ENCODE peak calls at places on chromosome 21, in four cellular contexts. W is SK-N-SH, J is stomach, E is upper lobe of left lung. C is an unnamed sample. For H3K27me3, the result is how much of the 10 kb centered on the place peaks cover.

GRCh38 chr21:16058896-16059295 is 329.1 kb downstream of the USP25 start:
- DNase-seq in W (no peak), E (no peak), J (no peak), C (no peak)

GRCh38 chr21:28459193-28459592 is 533.5 kb downstream of the LTN1 start:
- DNase-seq in J (no peak), W (no peak), E (no peak), C (no peak)

GRCh38 chr21:29418813-29419212 is 120.1 kb downstream of the BACH1 start:
- DNase-seq in W (no peak), J (no peak), E (no peak), C (no peak)

GRCh38 chr21:39373634-39374033 is 24.7 kb upstream of the HMGN1 start:
- DNase-seq in W (peak), J (no peak), E (no peak), C (no peak)

GRCh38 chr21:32386195-32386870 is 6.5 kb downstream of the URB1 start:
- DNase-seq in J (peak), W (no peak), E (no peak), C (no peak)

GRCh38 chr21:31514598-31514997 is 144.9 kb upstream of the SOD1 start:
- DNase-seq in W (peak), J (no peak), E (no peak), C (no peak)

GRCh38 chr21:20998886-20999285 is 677 bp downstream of the NCAM2 start:
- DNase-seq in E (no peak), J (no peak), W (no peak), C (no peak)

GRCh38 chr21:33687634-33688033 is 45.3 kb downstream of the ITSN1 start:
- DNase-seq in E (no peak), W (no peak), J (no peak), C (no peak)

GRCh38 chr21:43866233-43866632 is 1.2 kb downstream of the AGPAT3 start:
- DNase-seq in W (peak), J (no peak), E (peak), C (peak)

GRCh38 chr21:15837603-15838002 is 107.8 kb downstream of the USP25 start:
- DNase-seq in W (no peak), E (no peak), J (no peak), C (no peak)

GRCh38 chr21:36756527-36756926 is 57.6 kb downstream of the SIM2 start:
- DNase-seq in E (no peak), W (no peak), J (peak), C (no peak)

GRCh38 chr21:22516230-22516629 is 1518.0 kb downstream of the NCAM2 start:
- DNase-seq in E (no peak), J (no peak), W (no peak), C (no peak)

GRCh38 chr21:20551939-20552338 is 446.3 kb upstream of the NCAM2 start:
- DNase-seq in E (no peak), W (no peak), J (no peak), C (no peak)

GRCh38 chr21:35324372-35325220 is 275.5 kb upstream of the RUNX1 start:
- DNase-seq in E (no peak), J (no peak), W (no peak), C (peak)

GRCh38 chr21:14766241-14766640 is 220.1 kb upstream of the SAMSN1 start:
- DNase-seq in W (peak), J (no peak), E (no peak), C (no peak)

GRCh38 chr21:38979271-38980196 is 173.8 kb downstream of the ETS2 start:
- DNase-seq in J (no peak), W (no peak), E (no peak), C (no peak)

GRCh38 chr21:31660134-31660565 is 657 bp downstream of the SOD1 start:
- DNase-seq in J (no peak), W (no peak), E (no peak), C (no peak)

GRCh38 chr21:19326581-19327319 is 923.2 kb upstream of the TMPRSS15 start:
- DNase-seq in E (no peak), W (no peak), J (no peak), C (no peak)

GRCh38 chr21:25457411-25457810 is 149.9 kb downstream of the MRPL39 start:
- DNase-seq in E (no peak), J (no peak), W (no peak), C (no peak)

GRCh38 chr21:27346041-27346448 is 379.2 kb upstream of the ADAMTS5 start:
- DNase-seq in E (no peak), W (no peak), J (no peak), C (no peak)

GRCh38 chr21:28429161-28429560 is 563.5 kb downstream of the LTN1 start:
- DNase-seq in E (no peak), J (no peak), W (no peak), C (no peak)

DNA sequence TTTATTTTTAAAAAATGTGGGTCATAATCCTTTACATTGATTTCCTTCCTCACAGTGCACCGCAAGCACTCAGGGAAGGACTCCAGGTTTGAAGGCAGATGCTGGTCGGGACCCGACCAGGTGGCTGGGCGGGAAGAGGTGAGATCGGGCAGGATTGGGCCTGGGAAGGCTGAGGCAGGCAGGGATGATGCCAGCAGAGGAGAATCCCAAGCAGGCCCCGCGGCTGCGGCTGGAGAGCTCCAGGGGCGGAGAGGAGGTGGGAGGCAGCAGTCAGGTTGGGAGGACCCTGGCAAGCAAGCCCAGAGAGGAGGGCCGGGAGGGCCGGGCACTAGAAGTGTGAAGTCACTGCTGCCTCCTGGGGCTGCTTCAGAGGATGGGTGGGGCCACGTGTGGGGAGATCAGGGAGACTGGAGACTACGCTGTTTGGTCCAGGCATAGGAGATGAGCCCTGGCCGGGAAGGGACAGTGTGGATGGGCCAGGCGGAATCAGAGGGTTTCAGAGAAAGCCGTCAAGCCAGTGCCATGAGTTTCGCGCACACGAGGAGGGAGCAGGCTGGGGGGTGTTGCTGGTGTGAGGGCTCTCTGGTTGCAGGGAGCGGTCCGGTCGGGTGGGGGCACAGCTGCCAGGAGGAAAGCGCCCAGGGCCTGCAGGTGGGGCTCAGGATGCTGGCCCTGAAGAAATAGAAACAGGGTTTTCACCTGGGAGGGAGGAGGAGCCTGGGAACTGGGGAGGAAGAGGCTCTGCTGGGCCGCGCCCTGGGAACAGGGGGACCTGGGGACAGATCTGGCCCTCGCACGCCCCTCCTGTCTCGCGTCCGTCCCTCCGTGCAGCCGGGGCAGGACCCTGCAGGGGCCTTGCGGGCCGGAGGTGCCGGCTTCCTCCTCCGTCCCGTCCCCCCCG is 890 bp upstream of the COL18A1 start:
- DNase-seq in J (no peak), W (no peak), E (peak), C (peak)
- H3K4me3 ChIP-seq in J (peak), W (peak), E (peak), C (peak)

GRCh38 chr21:42461185-42461520 is 34.9 kb downstream of the RSPH1 start:
- DNase-seq in J (no peak), E (no peak), W (no peak), C (no peak)

GRCh38 chr21:42459583-42460215 is 36.3 kb downstream of the RSPH1 start:
- DNase-seq in J (no peak), W (no peak), E (no peak), C (no peak)

GRCh38 chr21:42461881-42462877 is 33.8 kb downstream of the RSPH1 start:
- DNase-seq in E (no peak), J (peak), W (no peak), C (no peak)

GRCh38 chr21:42459065-42459430 is 37.0 kb downstream of the RSPH1 start:
- DNase-seq in J (no peak), E (no peak), W (no peak), C (no peak)

GRCh38 chr21:42460391-42461184 is 35.4 kb downstream of the RSPH1 start:
- DNase-seq in W (peak), E (no peak), J (no peak), C (no peak)
- TF ChIP-seq EP300 in W (no peak), E (no peak), J (no peak), C (no peak)

GRCh38 chr21:42653492-42654061 is at the start of gene PDE9A:
- DNase-seq in W (peak), J (no peak), E (peak), C (no peak)
- H3K27me3 ChIP-seq in W (under half), J (under half), E (under half), C (under half)

DNA sequence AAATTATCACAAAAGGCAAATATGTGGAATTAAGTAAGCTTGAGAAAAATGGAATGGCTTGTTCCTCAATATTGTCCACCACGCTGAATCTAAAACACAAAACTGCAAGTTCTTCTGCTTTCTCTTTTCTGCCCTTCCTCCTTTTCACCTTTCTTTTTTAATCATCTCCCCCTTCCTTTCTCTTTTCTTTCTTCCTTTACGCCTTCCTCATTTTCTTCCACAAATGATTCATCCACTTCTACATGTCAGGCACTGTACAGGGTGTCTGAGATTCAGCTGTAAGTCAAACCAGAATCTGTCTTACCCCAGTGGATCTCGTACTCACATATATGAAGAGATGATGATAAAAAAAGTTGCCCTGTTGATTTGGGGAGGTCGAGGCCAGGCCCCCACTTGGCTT is 1182.5 kb downstream of the MRPL39 start:
- DNase-seq in J (no peak), W (no peak), E (no peak), C (no peak)
- H3K4me3 ChIP-seq in J (no peak), W (no peak), E (no peak), C (no peak)

GRCh38 chr21:17783816-17784598 is 35.1 kb downstream of the C21orf91 start:
- DNase-seq in W (no peak), E (no peak), J (no peak), C (no peak)
- TF ChIP-seq EP300 in W (no peak), E (no peak), J (no peak), C (no peak)

DNA sequence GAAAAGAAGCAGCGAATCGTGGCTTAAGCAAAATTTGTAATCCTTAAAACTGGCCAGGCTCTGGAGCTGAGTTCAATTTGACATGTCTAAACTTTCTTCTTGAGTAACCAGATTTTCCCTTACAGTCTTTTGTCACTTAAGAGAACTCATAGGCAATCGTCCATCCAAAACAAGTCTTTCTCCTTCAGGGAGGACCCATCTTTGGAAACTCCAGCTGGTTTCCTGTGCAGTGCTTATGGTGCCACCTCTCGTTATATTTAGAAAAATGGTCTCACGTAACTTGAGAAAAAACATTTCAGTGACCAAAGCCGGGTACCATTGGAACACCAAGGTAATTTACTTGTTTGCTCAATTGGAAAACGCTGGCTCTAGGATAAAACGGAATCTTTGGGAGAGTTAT is 1.9 kb upstream of the PTTG1IP start:
- DNase-seq in E (no peak), W (no peak), J (no peak), C (no peak)
- H3K27me3 ChIP-seq in E (under half), W (under half), J (under half), C (under half)

DNA sequence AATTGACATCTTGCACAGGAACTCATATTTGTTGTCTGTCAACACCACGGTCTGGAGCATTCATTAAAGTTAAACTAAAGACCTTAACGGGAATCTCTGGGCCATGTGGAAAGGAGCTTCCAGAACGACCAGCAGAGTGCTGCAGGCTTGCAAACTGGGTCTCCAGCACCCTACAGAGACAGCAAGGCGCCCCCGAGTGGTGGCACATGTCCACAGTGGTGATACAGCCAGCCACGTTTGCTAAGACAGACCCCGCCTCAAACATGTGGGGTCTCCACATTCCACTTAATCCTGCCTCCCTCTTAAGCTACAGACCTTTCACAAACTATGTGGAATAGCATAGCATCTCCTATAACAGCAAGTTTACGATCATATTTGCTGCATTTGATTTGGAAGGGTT is 96.5 kb upstream of the BACE2 start:
- DNase-seq in W (peak), E (no peak), J (no peak), C (no peak)
- H3K4me3 ChIP-seq in W (no peak), E (no peak), J (no peak), C (no peak)

DNA sequence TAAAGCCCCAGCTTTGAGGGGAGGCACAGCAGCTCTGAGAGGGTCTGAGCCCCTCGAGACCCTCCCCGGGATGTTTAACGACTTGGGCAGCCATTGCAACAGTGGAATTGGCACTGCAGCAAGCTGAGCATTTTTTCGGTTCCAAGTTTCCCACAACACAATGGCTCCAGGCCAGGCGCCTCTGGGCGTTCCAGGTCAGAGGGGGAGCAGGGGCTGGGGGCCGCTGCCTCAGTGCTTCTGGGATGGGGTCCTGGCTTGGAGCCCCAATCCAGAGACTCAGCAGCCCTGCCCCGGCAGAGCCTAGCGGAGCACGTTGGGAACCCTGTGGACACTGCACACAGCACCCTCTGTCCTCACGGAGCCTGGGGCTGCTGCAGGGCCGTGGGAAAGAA is 50.0 kb downstream of the COL18A1 start:
- DNase-seq in J (no peak), W (no peak), E (peak), C (no peak)
- TF ChIP-seq EP300 in J (no peak), W (no peak), E (no peak), C (no peak)

C was measured in sigmoid colon.